ENCODE peak calls at places on chromosomes 6 and 20, in five cellular contexts. X is HepG2, A is H1, J is K562, I is GM12878. D is an unnamed sample.

GRCh38 chr6:13526718-13527668 is 39.6 kb upstream of the GFOD1 start:
- DNase-seq in X (no peak), J (no peak), A (no peak), I (peak), D (no peak)

GRCh38 chr6:10099086-10099499 is 315.8 kb downstream of the TFAP2A start:
- DNase-seq in I (no peak), A (no peak), J (no peak), X (no peak), D (no peak)

GRCh38 chr6:165920896-165921671 is 246.6 kb downstream of the TBXT start:
- DNase-seq in A (no peak), J (no peak), I (no peak), X (no peak), D (no peak)

GRCh38 chr6:17941318-17941717 is 46.1 kb downstream of the KIF13A start:
- DNase-seq in J (no peak), X (no peak), I (no peak), A (no peak), D (no peak)

GRCh38 chr20:45020236-45020886 is 54.0 kb downstream of the STK4 start:
- DNase-seq in X (peak), I (no peak), J (no peak), A (no peak), D (no peak)

GRCh38 chr6:89999154-89999553 is 104.9 kb downstream of the GJA10 start:
- DNase-seq in I (no peak), J (peak), X (no peak), A (no peak), D (peak)

GRCh38 chr20:46060301-46060881 is 29.4 kb downstream of the NCOA5 start:
- DNase-seq in A (no peak), I (peak), J (no peak), X (no peak), D (no peak)

GRCh38 chr6:151242420-151242841 is 2.7 kb downstream of the AKAP12 start:
- DNase-seq in X (no peak), I (no peak), J (no peak), A (no peak), D (no peak)

GRCh38 chr20:59961423-59961822 is 3.2 kb downstream of the CDH26 start:
- DNase-seq in I (no peak), J (no peak), A (no peak), X (no peak), D (no peak)

GRCh38 chr20:62792182-62792939 is 3.9 kb upstream of the MRGBP start:
- DNase-seq in X (peak), J (no peak), I (no peak), A (no peak), D (no peak)

GRCh38 chr20:1119128-1119505 is 715 bp downstream of the PSMF1 start:
- DNase-seq in I (no peak), J (no peak), A (no peak), X (peak), D (no peak)

GRCh38 chr6:169415179-169415578 is 161.5 kb upstream of the THBS2 start:
- DNase-seq in I (no peak), J (no peak), A (no peak), X (no peak), D (no peak)

GRCh38 chr6:154361476-154361875 is 4.9 kb upstream of the IPCEF1 start:
- DNase-seq in X (no peak), J (no peak), A (no peak), I (no peak), D (no peak)

GRCh38 chr20:47031028-47031427 is 136.4 kb downstream of the EYA2 start:
- DNase-seq in I (no peak), J (no peak), A (no peak), X (no peak), D (no peak)

GRCh38 chr20:31355981-31356380 is 12.4 kb upstream of the DEFB118 start:
- DNase-seq in A (no peak), J (no peak), I (no peak), X (no peak), D (no peak)

GRCh38 chr20:50567860-50568548 is 57.8 kb downstream of the PTPN1 start:
- DNase-seq in I (no peak), J (no peak), A (no peak), X (no peak), D (no peak)

GRCh38 chr6:12393100-12393499 is 102.9 kb downstream of the EDN1 start:
- DNase-seq in J (no peak), A (no peak), I (no peak), X (no peak), D (no peak)

DNA sequence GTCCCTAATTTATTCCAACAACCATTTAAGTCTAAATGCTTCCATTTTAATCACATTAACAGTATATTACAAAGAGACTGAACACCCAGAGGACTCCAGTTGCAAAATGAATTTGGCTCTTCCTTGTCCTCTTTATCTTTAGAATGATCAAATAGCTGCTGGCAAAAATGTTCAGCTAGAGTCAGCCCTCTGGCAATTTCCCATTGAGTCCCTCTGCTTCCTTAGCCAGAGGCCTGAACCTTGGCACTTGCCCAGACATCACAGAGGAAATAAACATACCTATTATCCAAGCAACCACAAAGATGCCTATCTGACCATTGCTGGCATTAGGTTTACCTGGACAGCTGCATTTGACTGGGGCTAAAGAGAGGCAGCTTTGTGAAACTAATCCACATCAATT is 298.9 kb upstream of the STXBP5 start:
- DNase-seq in X (peak), I (no peak), A (no peak), J (no peak), D (peak)
- TF ChIP-seq SRF in X (no peak), I (no peak), A (no peak), J (no peak), D (no peak)

GRCh38 chr6:93304514-93304913 is 114.8 kb downstream of the EPHA7 start:
- DNase-seq in X (no peak), I (no peak), A (no peak), J (no peak), D (no peak)
- H3K27ac ChIP-seq in X (no peak), I (no peak), A (no peak), J (no peak), D (no peak)

DNA sequence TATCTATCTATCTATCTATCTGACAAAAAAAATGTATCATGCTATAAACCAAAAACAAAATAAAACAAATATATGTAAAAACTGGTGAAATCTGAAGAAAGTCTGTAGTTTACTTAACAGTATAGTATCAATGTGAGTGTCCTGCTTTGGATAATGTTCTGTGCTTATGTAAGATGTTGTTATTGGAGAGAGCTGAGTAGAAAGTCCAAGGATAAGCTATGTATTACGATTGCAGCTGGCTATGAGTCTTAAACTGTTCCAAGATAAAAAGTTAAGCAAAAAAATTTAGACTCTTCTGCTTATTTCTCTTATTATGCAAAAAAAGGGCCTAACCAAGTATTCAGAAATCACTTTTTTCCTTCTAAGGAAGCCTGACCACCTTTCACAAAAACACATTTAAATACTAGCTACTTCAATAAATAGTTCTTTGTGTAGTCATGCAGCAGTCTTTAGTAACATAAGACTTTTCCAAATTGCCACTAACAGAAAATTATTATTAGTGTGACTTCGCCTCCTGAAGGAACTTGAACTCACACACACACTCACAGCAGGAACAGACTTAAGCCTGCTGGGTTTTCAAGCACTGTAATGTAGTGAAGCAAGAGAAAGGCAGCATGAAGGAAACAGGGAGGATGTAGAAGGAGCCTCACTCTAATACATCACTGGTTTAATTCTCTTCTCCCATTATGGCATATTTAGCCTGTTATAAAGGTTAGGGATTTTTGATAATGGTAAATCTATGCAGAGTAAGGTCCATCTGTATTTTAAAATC is 265.8 kb upstream of the GJE1 start:
- DNase-seq in J (no peak), I (no peak), X (peak), A (no peak), D (no peak)
- TF ChIP-seq SP1 in J (no peak), I (no peak), X (no peak), A (no peak), D (no peak)

GRCh38 chr20:21303872-21304586 is 898 bp downstream of the XRN2 start:
- DNase-seq in J (no peak), I (no peak), A (no peak), X (no peak), D (no peak)

GRCh38 chr20:21301940-21302644 is 1.0 kb upstream of the XRN2 start:
- DNase-seq in J (no peak), X (no peak), I (no peak), A (no peak), D (no peak)

GRCh38 chr20:21308340-21308739 is 5.2 kb downstream of the XRN2 start:
- DNase-seq in I (no peak), J (no peak), A (no peak), X (no peak), D (no peak)

GRCh38 chr20:21303061-21303871 is at the start of gene XRN2:
- DNase-seq in I (peak), X (peak), J (peak), A (peak), D (peak)

DNA sequence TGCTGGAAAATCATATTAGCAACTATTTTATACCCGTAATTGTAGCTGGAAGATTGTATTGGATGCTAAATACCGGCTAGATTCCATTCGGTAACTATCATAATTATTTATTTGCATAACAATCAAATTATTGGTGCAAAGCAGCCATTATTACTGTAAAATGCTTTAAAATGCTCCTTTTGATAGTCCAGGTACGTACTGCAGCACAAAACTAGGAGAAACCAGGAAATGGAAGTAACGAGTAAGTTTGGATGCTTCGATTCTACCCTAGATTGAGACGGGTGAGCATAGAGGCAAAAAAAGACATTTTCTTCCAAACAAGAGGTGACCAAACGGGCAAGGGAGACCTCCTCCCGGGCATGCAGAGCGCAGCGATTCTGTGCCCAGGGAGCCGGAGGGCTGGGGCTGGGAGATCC is 478 bp upstream of the XRN2 start:
- DNase-seq in X (no peak), J (no peak), I (no peak), A (no peak), D (no peak)
- TF ChIP-seq SRF in X (no peak), J (no peak), I (no peak), A (no peak), D (no peak)

GRCh38 chr6:138486249-138487121 is 12.8 kb downstream of the NHSL1 start:
- DNase-seq in I (no peak), A (no peak), J (no peak), X (peak), D (no peak)

GRCh38 chr6:138485586-138486248 is 13.6 kb downstream of the NHSL1 start:
- DNase-seq in J (no peak), I (no peak), A (no peak), X (no peak), D (no peak)

GRCh38 chr6:138485005-138485545 is 14.2 kb downstream of the NHSL1 start:
- DNase-seq in I (no peak), X (no peak), J (no peak), A (no peak), D (no peak)

GRCh38 chr6:138489846-138490245 is 9.4 kb downstream of the NHSL1 start:
- DNase-seq in A (no peak), I (no peak), X (no peak), J (no peak), D (no peak)

DNA sequence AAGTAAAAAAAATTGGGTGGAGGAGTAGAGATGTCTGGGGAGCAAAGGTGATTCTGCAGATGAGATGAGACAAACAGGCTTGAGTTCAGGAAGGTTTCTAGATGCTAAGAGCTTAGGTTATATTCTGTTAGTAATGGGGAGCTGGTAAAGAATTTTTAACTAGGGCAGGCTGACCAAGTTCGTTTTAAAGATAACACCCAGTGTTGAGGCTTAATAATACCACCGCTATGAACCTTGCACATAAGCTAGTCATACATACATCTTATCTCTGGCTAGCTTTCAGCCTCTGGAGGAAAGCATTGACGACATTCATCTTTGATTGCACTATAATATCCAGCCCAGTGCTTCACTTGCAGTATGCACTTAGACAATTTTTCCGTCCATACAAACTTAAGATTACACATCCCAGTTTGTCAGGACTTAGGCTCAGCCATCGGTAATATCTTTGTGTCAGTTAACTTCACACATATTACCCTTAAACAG is 12.1 kb downstream of the NHSL1 start:
- DNase-seq in I (no peak), X (no peak), J (no peak), A (no peak), D (no peak)
- H3K27ac ChIP-seq in I (no peak), X (peak), J (no peak), A (peak), D (no peak)

GRCh38 chr6:87743454-87743853 is 41.4 kb upstream of the AKIRIN2 start:
- DNase-seq in I (no peak), A (no peak), J (no peak), X (no peak), D (no peak)

GRCh38 chr6:87742106-87742505 is 40.1 kb upstream of the AKIRIN2 start:
- DNase-seq in A (no peak), X (no peak), J (no peak), I (no peak), D (no peak)

GRCh38 chr6:87753131-87753685 is 51.2 kb upstream of the AKIRIN2 start:
- DNase-seq in X (no peak), I (no peak), A (no peak), J (no peak), D (no peak)

GRCh38 chr6:87745966-87746721 is 44.1 kb upstream of the AKIRIN2 start:
- DNase-seq in X (no peak), J (no peak), A (no peak), I (no peak), D (no peak)

GRCh38 chr6:87747646-87748045 is 45.6 kb upstream of the AKIRIN2 start:
- DNase-seq in A (no peak), I (no peak), X (no peak), J (no peak), D (no peak)
- TF ChIP-seq SP1 in A (no peak), I (no peak), X (no peak), J (no peak), D (no peak)

GRCh38 chr20:61260905-61261304 is 8.8 kb downstream of the CDH4 start:
- DNase-seq in A (no peak), I (no peak), X (no peak), J (no peak), D (no peak)

GRCh38 chr20:61263084-61263695 is 11.1 kb downstream of the CDH4 start:
- DNase-seq in X (no peak), I (no peak), J (peak), A (no peak), D (no peak)

GRCh38 chr20:61263938-61264337 is 11.9 kb downstream of the CDH4 start:
- DNase-seq in I (no peak), J (no peak), A (no peak), X (no peak), D (no peak)

GRCh38 chr20:61262036-61262435 is 10.0 kb downstream of the CDH4 start:
- DNase-seq in I (no peak), J (no peak), X (no peak), A (no peak), D (no peak)

DNA sequence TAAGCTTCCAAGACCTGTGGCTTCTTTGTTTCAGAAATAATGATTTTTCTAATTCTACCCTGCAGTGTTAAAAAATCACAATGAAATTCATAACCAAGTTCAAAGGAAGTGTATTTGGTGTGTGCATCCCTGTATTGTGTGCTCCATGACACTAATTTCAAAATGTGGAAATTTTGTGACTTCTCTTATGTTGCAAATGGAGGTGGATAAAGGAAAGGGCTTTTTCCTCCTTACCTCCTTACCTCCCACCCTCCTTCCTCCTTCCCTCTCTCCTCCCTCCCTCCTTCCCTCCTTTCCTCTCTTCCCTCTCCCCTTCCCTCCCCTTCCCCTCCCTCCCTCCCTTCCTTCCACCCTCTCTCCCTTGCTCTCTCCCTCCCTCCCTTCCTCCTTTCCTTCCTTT is 10.5 kb downstream of the CDH4 start:
- DNase-seq in I (no peak), X (no peak), J (no peak), A (no peak), D (no peak)
- TF ChIP-seq SRF in I (no peak), X (no peak), J (no peak), A (no peak), D (no peak)

GRCh38 chr6:100229512-100229911 is 235.2 kb downstream of the SIM1 start:
- DNase-seq in A (no peak), X (no peak), J (no peak), I (no peak), D (no peak)

GRCh38 chr6:100230976-100231316 is 233.8 kb downstream of the SIM1 start:
- DNase-seq in J (no peak), X (no peak), I (no peak), A (no peak), D (no peak)

GRCh38 chr6:100230115-100230975 is 234.4 kb downstream of the SIM1 start:
- DNase-seq in J (peak), A (no peak), I (no peak), X (no peak), D (no peak)

GRCh38 chr6:100226811-100227210 is 232.8 kb upstream of the MCHR2 start:
- DNase-seq in A (no peak), J (no peak), I (no peak), X (no peak), D (no peak)

DNA sequence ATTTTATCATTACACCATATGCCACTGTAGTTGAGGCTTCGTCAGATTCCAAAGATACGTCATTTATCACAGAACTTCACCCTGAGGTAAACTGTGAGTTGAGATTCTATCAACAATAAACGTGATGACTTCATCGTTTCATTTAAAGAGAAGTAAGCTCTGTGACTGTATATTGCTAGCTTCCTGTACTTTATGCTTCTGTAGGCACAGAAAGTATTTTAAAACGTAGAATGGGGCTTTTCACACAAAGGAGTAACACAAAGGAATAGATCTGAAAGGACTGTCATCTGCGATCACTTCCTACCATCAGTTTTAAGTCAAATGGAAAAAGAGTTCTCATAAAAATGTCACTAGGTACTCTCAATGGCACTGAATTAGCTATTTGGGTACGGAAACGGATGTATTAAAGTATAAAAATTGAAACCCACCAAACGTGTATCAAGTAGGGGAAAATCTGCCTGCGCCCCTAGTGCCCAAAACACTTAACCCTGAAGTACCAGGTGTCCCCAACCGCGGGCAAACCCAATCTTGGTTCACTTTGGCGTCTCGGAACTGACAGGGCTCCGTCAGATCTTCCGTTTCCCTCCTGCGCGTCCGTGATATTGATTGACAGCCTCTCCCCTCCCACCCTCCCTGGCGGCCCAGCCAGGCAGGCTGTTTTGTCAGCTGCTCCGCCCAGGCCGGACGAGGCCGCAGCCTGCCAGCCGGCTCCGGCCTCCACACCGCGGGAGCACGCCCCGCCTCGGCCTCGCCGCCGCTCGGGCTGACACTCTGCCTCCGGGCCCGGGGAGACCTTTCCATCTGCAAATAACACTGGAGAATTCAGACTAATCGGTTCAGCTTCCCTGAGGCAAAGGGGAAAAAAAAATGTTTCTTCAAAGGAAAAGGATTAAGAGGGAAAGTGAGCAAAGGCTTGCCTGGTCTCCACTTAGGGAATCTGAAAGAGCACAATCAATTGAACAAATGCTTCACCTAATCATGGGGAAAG is 234.7 kb upstream of the MCHR2 start:
- DNase-seq in A (peak), I (peak), X (peak), J (peak), D (peak)
- H3K27ac ChIP-seq in A (no peak), I (peak), X (no peak), J (peak), D (no peak)

GRCh38 chr6:15296735-15297134 is 50.9 kb downstream of the JARID2 start:
- DNase-seq in J (peak), A (no peak), X (no peak), I (peak), D (no peak)

GRCh38 chr6:15301179-15302006 is 55.5 kb downstream of the JARID2 start:
- DNase-seq in X (no peak), I (no peak), J (no peak), A (no peak), D (no peak)

GRCh38 chr6:15296249-15296648 is 50.4 kb downstream of the JARID2 start:
- DNase-seq in I (no peak), X (no peak), A (no peak), J (no peak), D (no peak)

GRCh38 chr6:15297895-15298590 is 52.2 kb downstream of the JARID2 start:
- DNase-seq in J (no peak), I (no peak), A (no peak), X (no peak), D (no peak)

GRCh38 chr6:15299430-15300131 is 53.7 kb downstream of the JARID2 start:
- DNase-seq in A (no peak), I (peak), J (peak), X (peak), D (no peak)
- TF ChIP-seq SP1 in A (no peak), I (peak), J (no peak), X (no peak), D (no peak)